ENCODE peak calls at places on chromosomes 1 and 21, in four cellular contexts. O, F, B and G are unnamed samples.

GRCh38 chr1:59564192-59564891 is 250.4 kb upstream of the HOOK1 start:
- DNase-seq in F (no peak), O (no peak), B (no peak), G (no peak)

GRCh38 chr1:103525114-103525606 is 339 bp upstream of the RNPC3 start:
- DNase-seq in B (no peak), O (peak), F (peak), G (no peak)

GRCh38 chr1:29202053-29202452 is 20.4 kb upstream of the SRSF4 start:
- DNase-seq in F (no peak), O (no peak), B (no peak), G (no peak)

GRCh38 chr1:110047463-110047862 is 13.0 kb downstream of the STRIP1 start:
- DNase-seq in O (no peak), B (no peak), F (no peak), G (no peak)

GRCh38 chr1:16296643-16297042 is 55.6 kb downstream of the FBXO42 start:
- DNase-seq in B (no peak), F (no peak), O (no peak), G (no peak)

GRCh38 chr21:24590261-24590660 is 1017.0 kb downstream of the MRPL39 start:
- DNase-seq in B (no peak), F (no peak), O (no peak), G (no peak)

GRCh38 chr1:36342426-36343185 is 19.2 kb upstream of the EVA1B start:
- DNase-seq in F (peak), O (peak), B (peak), G (no peak)

GRCh38 chr1:201535046-201535777 is 3.7 kb upstream of the NAV1 start:
- DNase-seq in O (peak), F (peak), B (no peak), G (no peak)

GRCh38 chr1:20787775-20788488 is 825 bp upstream of the HP1BP3 start:
- DNase-seq in B (no peak), F (peak), O (peak), G (peak)

GRCh38 chr1:245772325-245772724 is 617.5 kb downstream of the KIF26B start:
- DNase-seq in B (no peak), O (no peak), F (no peak), G (no peak)

GRCh38 chr1:71046891-71047634 is 553 bp downstream of the PTGER3 start:
- DNase-seq in B (no peak), O (no peak), F (no peak), G (no peak)

GRCh38 chr1:218069180-218069579 is 215.9 kb upstream of the RRP15 start:
- DNase-seq in F (no peak), B (no peak), O (no peak), G (no peak)

GRCh38 chr1:77636864-77637263 is 45.6 kb downstream of the ZZZ3 start:
- DNase-seq in O (peak), F (no peak), B (no peak), G (no peak)

GRCh38 chr1:17633654-17634053 is 94.2 kb downstream of the ARHGEF10L start:
- DNase-seq in O (peak), F (peak), B (no peak), G (no peak)

GRCh38 chr1:13808729-13809131 is 108.7 kb downstream of the PRDM2 start:
- DNase-seq in F (peak), O (peak), B (no peak), G (no peak)

GRCh38 chr1:103250441-103250861 is 142.1 kb upstream of the COL11A1 start:
- DNase-seq in O (no peak), B (no peak), F (peak), G (no peak)

GRCh38 chr1:24992761-24993211 is 62.7 kb upstream of the RUNX3 start:
- DNase-seq in F (no peak), O (no peak), B (no peak), G (no peak)

GRCh38 chr1:150537732-150538684 is 11.2 kb upstream of the ADAMTSL4 start:
- DNase-seq in B (no peak), F (peak), O (peak), G (no peak)

GRCh38 chr1:153260473-153260979 is 1.0 kb downstream of the LORICRIN start:
- DNase-seq in B (no peak), F (no peak), O (peak), G (no peak)

GRCh38 chr21:36641346-36641745 is 57.6 kb upstream of the SIM2 start:
- DNase-seq in O (no peak), F (no peak), B (no peak), G (no peak)

GRCh38 chr1:174963547-174964125 is 36.1 kb upstream of the CACYBP start:
- DNase-seq in O (no peak), F (no peak), B (no peak), G (no peak)

GRCh38 chr21:27425172-27425571 is 458.3 kb upstream of the ADAMTS5 start:
- DNase-seq in F (no peak), O (peak), B (no peak), G (no peak)

GRCh38 chr21:29085106-29085752 is 11.8 kb upstream of the CCT8 start:
- DNase-seq in F (no peak), O (no peak), B (no peak), G (no peak)

GRCh38 chr1:37605806-37606474 is 10.2 kb upstream of the GNL2 start:
- DNase-seq in O (no peak), F (no peak), B (no peak), G (no peak)

GRCh38 chr1:241235236-241235897 is 121.6 kb downstream of the RGS7 start:
- DNase-seq in B (no peak), F (no peak), O (no peak), G (peak)

GRCh38 chr1:172917972-172918371 is 132.8 kb downstream of the TNFSF18 start:
- DNase-seq in O (peak), B (no peak), F (peak), G (no peak)

GRCh38 chr21:38788275-38788911 is 17.3 kb upstream of the ETS2 start:
- DNase-seq in F (no peak), B (no peak), O (no peak), G (no peak)

GRCh38 chr1:207240325-207241095 is 81.0 kb upstream of the CD55 start:
- DNase-seq in F (peak), O (peak), B (no peak), G (no peak)

GRCh38 chr1:941588-942383 is 17.3 kb downstream of the NOC2L start:
- DNase-seq in B (no peak), O (no peak), F (peak), G (peak)

GRCh38 chr1:153379591-153379990 is 4.2 kb upstream of the S100A12 start:
- DNase-seq in B (no peak), F (no peak), O (no peak), G (no peak)

GRCh38 chr1:52190500-52191252 is 48.8 kb downstream of the ZFYVE9 start:
- DNase-seq in O (no peak), B (no peak), F (peak), G (no peak)

GRCh38 chr1:175580351-175580750 is 163.0 kb downstream of the TNR start:
- DNase-seq in O (no peak), B (no peak), F (no peak), G (no peak)

GRCh38 chr1:228337031-228337564 is 69.5 kb downstream of the TRIM11 start:
- DNase-seq in B (no peak), F (no peak), O (no peak), G (no peak)

GRCh38 chr1:55774446-55774845 is 559.3 kb upstream of the USP24 start:
- DNase-seq in F (no peak), B (no peak), O (no peak), G (no peak)

GRCh38 chr1:205448540-205449253 is 7.1 kb downstream of the BLACAT1 start:
- DNase-seq in B (no peak), F (no peak), O (peak), G (no peak)